ENCODE peak calls at places on chromosomes 5 and 9, in seven cellular contexts. M is SK-N-SH, T is endodermal cell, X is IMR-90, R is kidney, Y is H9, P is adipocyte. V is an unnamed sample.

GRCh38 chr9:110252509-110253139 is 3.7 kb downstream of the TXN start:
- DNase-seq in M (no peak), T (no peak), X (no peak), R (no peak), Y (no peak), P (no peak), V (no peak)

GRCh38 chr5:134446938-134447337 is 35.3 kb upstream of the CDKN2AIPNL start:
- DNase-seq in M (no peak), T (peak), X (no peak), R (no peak), Y (no peak), P (no peak), V (no peak)

GRCh38 chr9:96006961-96007360 is 131.5 kb downstream of the ERCC6L2 start:
- DNase-seq in M (no peak), T (no peak), X (peak), R (no peak), Y (no peak), P (peak), V (no peak)

GRCh38 chr5:133299021-133299420 is 247.2 kb downstream of the HSPA4 start:
- DNase-seq in M (no peak), T (no peak), X (no peak), R (no peak), Y (no peak), P (no peak), V (no peak)

GRCh38 chr5:88660947-88661869 is 221.8 kb downstream of the MEF2C start:
- DNase-seq in M (peak), T (peak), X (peak), R (peak), Y (peak), P (peak), V (peak)

GRCh38 chr9:14962193-14962899 is 52.1 kb upstream of the FREM1 start:
- DNase-seq in M (no peak), T (no peak), X (no peak), R (no peak), Y (no peak), P (peak), V (no peak)

GRCh38 chr5:143824851-143825720 is 13.1 kb downstream of the HMHB1 start:
- DNase-seq in M (peak), T (peak), X (peak), R (peak), Y (peak), P (peak), V (peak)

GRCh38 chr5:95284512-95285405 is at the start of gene MCTP1:
- DNase-seq in M (peak), T (peak), X (no peak), R (peak), Y (peak), P (peak), V (no peak)

GRCh38 chr5:76582252-76583162 is 40.7 kb downstream of the F2RL2 start:
- DNase-seq in M (no peak), T (no peak), X (peak), R (no peak), Y (no peak), P (peak), V (no peak)

GRCh38 chr9:131111854-131112311 is 13.5 kb upstream of the NUP214 start:
- DNase-seq in M (no peak), T (peak), X (no peak), R (peak), Y (no peak), P (no peak), V (no peak)

GRCh38 chr5:74634611-74635286 is 5.8 kb downstream of the ENC1 start:
- DNase-seq in M (no peak), T (no peak), X (no peak), R (no peak), Y (no peak), P (no peak), V (no peak)

GRCh38 chr9:73067074-73067473 is 84.6 kb upstream of the ANXA1 start:
- DNase-seq in M (no peak), T (peak), X (no peak), R (no peak), Y (peak), P (no peak), V (no peak)
- H3K9ac ChIP-seq in M (no peak), T (no peak), X (no peak), R (no peak), Y (no peak), P (no peak), V (no peak)

GRCh38 chr5:141692533-141692888 is 10.5 kb upstream of the ARAP3 start:
- DNase-seq in M (no peak), T (no peak), X (no peak), R (no peak), Y (no peak), P (no peak), V (no peak)
- H3K9ac ChIP-seq in M (no peak), T (no peak), X (peak), R (no peak), Y (no peak), P (peak), V (peak)

GRCh38 chr5:111494350-111494999 is 17.9 kb downstream of the STARD4 start:
- DNase-seq in M (no peak), T (no peak), X (peak), R (no peak), Y (no peak), P (peak), V (no peak)
- H3K9ac ChIP-seq in M (no peak), T (no peak), X (no peak), R (no peak), Y (no peak), P (no peak), V (no peak)

GRCh38 chr5:10400411-10400810 is 41.3 kb upstream of the ROPN1L start:
- DNase-seq in M (no peak), T (no peak), X (no peak), R (no peak), Y (no peak), P (no peak), V (no peak)
- H3K9ac ChIP-seq in M (no peak), T (no peak), X (no peak), R (no peak), Y (no peak), P (no peak), V (no peak)

V was measured in NT2/D1.